ENCODE peak calls at places on chromosome X, in four cellular contexts. P is breast epithelium, B is fibroblast of mammary gland, W is AG10803. F is an unnamed sample.

GRCh38 chrX:47182106-47182700 is 11.4 kb upstream of the UBA1 start:
- DNase-seq in B (no peak), W (no peak), P (no peak), F (no peak)

GRCh38 chrX:56219702-56220101 is 12.5 kb upstream of the KLF8 start:
- DNase-seq in B (peak; percentile 33), W (no peak), P (no peak), F (no peak)

GRCh38 chrX:50747471-50747900 is 66.5 kb downstream of the SHROOM4 start:
- DNase-seq in W (peak; percentile 93), B (peak; percentile 30), P (no peak), F (peak; percentile 38)

GRCh38 chrX:24294619-24295018 is 19.2 kb downstream of the SUPT20HL2 start:
- DNase-seq in P (no peak), W (no peak), B (peak; percentile 7), F (peak; percentile 48)

GRCh38 chrX:72095370-72095769 is 36.3 kb downstream of the RTL5 start:
- DNase-seq in P (no peak), B (no peak), W (no peak), F (no peak)

GRCh38 chrX:130039847-130040246 is 57.4 kb downstream of the BCORL1 start:
- DNase-seq in W (no peak), P (no peak), B (no peak), F (no peak)

GRCh38 chrX:24283122-24283789 is 30.6 kb downstream of the SUPT20HL2 start:
- DNase-seq in P (no peak), W (no peak), B (peak; percentile 20), F (no peak)

GRCh38 chrX:40539214-40540142 is 41.3 kb upstream of the ATP6AP2 start:
- DNase-seq in W (peak; percentile 81), P (no peak), B (peak; percentile 73), F (peak; percentile 71)

GRCh38 chrX:19195243-19195610 is 73.0 kb upstream of the ADGRG2 start:
- DNase-seq in W (no peak), P (no peak), B (no peak), F (no peak)

GRCh38 chrX:20225488-20225833 is 41.2 kb downstream of the RPS6KA3 start:
- DNase-seq in P (no peak), B (no peak), W (no peak), F (no peak)

DNA sequence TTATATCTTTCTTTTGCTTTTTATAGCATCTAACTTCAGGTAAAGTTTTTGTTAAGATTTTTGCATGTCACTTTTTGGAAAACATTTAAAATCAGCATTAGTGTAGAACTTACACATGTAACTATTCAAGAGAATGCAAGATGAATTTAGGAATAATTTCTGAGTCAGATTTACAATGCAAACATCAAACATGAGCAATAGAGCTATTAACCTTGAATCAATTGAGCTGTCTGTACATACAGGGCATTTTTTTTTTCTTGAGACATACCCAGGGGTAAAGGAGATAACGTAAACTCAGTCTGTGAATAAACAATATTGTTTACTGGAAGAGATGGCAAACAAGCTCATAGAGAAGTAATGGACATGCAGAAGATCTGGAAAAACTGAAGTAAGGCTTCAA is 311.5 kb downstream of the IL1RAPL2 start:
- DNase-seq in W (no peak), B (no peak), P (no peak), F (no peak)
- H3K4me3 ChIP-seq in W (no peak overlapping the region), B (no peak overlapping the region), P (no peak overlapping the region), F (no peak overlapping the region)

GRCh38 chrX:3939967-3940610 is 226.6 kb upstream of the PRKX start:
- DNase-seq in W (peak; percentile 5), B (peak; percentile 24), P (no peak), F (peak; percentile 11)
- TF ChIP-seq CTCF in W (peak; percentile 44), B (peak; percentile 47), P (peak; percentile 35), F (peak; percentile 39)

DNA sequence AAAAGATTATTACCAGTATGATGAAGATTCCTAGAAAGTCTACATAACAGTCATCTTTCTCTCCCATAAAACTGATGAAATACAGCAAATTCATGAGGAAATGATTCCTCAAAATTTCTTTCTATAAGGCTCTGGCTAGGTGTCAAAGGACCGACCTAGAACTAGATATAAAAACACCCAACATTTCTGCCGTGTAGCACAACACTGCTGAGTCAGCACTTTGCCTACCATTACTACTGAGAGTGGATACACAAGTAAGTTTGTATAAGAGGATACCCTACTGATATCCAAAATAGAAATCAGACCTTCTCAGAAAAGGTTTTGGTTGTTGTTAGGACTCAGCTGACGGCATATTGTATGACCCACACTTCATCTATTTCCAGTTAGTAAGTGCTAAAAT is 24.7 kb downstream of the TMEM47 start:
- DNase-seq in P (no peak), W (no peak), B (no peak), F (peak; percentile 8)
- H3K4me3 ChIP-seq in P (no peak overlapping the region), W (no peak overlapping the region), B (no peak overlapping the region), F (no peak overlapping the region)

DNA sequence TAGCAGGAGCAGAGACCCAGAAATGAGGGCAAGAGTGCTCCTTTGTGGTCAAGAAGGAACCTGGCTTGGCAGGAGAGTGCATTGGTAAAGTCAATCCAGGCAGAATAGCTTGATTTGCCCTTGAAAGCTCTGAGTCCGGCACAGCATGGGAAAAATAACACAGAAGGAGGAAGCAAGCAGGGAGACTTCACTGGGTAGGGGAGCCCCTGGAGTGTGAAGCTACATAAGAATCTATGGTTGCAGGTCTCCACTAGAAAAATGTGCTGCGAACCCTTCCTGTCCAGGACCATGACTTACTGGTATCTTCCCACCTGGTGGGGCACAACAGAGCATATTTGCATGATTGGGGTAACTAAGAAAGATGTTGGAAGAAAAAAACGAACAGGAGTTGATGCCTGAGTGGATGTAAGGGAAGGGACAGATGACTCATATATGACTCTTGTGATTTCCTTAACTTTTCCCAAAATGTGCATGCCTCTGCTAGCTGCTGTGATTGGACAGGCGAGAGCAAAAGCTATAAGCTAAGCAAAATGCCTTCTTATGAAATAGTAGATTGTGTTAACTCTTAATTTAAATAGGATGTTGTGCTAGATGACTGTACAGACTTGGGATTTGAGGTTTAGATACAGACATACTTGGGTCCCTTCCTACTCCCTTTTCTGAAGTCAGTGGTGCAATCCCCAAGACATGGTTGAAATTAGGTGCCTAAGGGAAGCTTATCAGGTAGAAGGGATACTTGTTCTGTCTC is 3.3 kb downstream of the IL13RA1 start:
- DNase-seq in P (no peak), W (peak; percentile 80), B (peak; percentile 93), F (peak; percentile 75)
- TF ChIP-seq CTCF in P (no peak), W (no peak), B (no peak), F (no peak)

GRCh38 chrX:137032841-137033773 is 688 bp downstream of the GPR101 start:
- DNase-seq in P (no peak), W (no peak), B (no peak), F (no peak)

GRCh38 chrX:137031039-137031438 is 2.8 kb downstream of the GPR101 start:
- DNase-seq in P (no peak), W (no peak), B (no peak), F (no peak)

GRCh38 chrX:137033774-137034507 is at the start of gene GPR101:
- DNase-seq in W (no peak), P (no peak), B (no peak), F (no peak)

GRCh38 chrX:137031517-137032377 is 2.0 kb downstream of the GPR101 start:
- DNase-seq in P (no peak), W (peak; percentile 35), B (peak; percentile 44), F (peak; percentile 42)

DNA sequence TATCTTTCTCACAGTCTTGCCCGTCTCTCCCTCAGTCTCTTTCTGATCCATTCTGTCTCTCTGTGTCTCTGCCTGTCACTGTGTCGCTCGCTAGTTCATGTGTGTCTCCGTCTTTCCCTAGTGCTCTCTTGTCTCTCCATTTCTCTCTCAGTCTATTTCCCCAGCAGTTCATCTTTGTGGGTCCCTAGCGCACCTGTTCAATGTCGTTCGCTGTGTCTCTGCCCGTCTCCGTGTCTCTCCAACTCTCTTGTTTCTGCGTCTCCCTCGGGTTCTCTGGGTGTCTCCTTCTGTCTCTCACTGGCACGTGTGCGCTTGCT is 1.5 kb downstream of the GPR101 start:
- DNase-seq in W (no peak), P (no peak), B (no peak), F (no peak)
- H3K4me3 ChIP-seq in W (peak overlapping the region; percentile 53), P (peak overlapping the region; percentile 55), B (no peak overlapping the region), F (peak overlapping the region; percentile 29)

GRCh38 chrX:12704706-12705105 is 86.5 kb upstream of the PRPS2 start:
- DNase-seq in W (no peak), P (no peak), B (no peak), F (no peak)

GRCh38 chrX:12701625-12702024 is 89.6 kb upstream of the PRPS2 start:
- DNase-seq in B (peak; percentile 71), W (peak; percentile 54), P (peak; percentile 55), F (peak; percentile 84)

GRCh38 chrX:12700745-12701144 is 90.5 kb upstream of the PRPS2 start:
- DNase-seq in W (no peak), B (no peak), P (no peak), F (no peak)

DNA sequence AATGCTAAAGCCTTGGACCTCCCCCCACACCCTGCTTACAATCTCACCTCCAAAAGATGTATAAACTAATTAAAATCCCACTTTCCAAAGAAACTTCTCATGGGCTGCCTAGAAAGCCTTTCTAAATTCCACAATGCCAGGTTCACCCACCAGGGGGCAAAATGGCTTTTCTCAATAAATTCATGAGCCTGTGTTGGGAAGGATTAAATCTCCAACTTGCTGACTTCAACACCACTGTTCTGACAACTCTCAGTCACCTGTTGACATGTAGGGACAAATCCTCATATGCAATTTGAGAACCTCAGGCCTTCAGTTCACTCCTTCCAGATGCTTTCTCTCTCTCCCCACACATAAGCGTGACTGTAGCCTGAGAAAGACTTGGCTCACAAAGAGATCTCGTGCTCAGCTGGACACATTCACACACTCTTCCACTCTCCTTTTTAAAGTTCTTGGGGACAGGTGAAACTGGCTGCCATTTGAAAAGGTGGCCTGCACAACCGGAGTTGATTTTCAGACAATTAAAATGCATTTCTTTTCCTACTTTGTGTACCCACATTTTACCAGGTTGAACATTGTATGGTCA is 88.6 kb upstream of the PRPS2 start:
- DNase-seq in P (no peak), W (no peak), B (peak; percentile 3), F (no peak)
- TF ChIP-seq CTCF in P (no peak), W (peak; percentile 32), B (peak; percentile 38), F (peak; percentile 30)